ENCODE peak calls at places on chromosomes 5 and 9, in nine cellular contexts. T, N, J, B, H, M, C, L and X are unnamed samples.

GRCh38 chr5:33441241-33441844 is 578 bp downstream of the TARS1 start:
- DNase-seq in T (peak; percentile 21), N (no peak), J (peak; percentile 13), B (no peak), H (peak; percentile 70), M (peak; percentile 88), C (no peak), L (no peak), X (peak; percentile 64)

GRCh38 chr5:66223637-66224036 is 79.5 kb downstream of the SREK1 start:
- DNase-seq in T (no peak), N (no peak), J (no peak), B (no peak), H (no peak), M (peak; percentile 40), C (peak; percentile 49), L (no peak), X (peak; percentile 12)

GRCh38 chr5:14115323-14115895 is 27.7 kb upstream of the TRIO start:
- DNase-seq in T (no peak), N (no peak), J (no peak), B (no peak), H (no peak), M (no peak), C (no peak), L (no peak), X (no peak)

GRCh38 chr5:32531885-32532520 is 53.4 kb upstream of the SUB1 start:
- DNase-seq in T (peak; percentile 60), N (no peak), J (no peak), B (no peak), H (peak; percentile 82), M (no peak), C (no peak), L (no peak), X (no peak)

GRCh38 chr5:33440482-33441240 is at the start of gene TARS1:
- DNase-seq in T (peak; percentile 100), N (peak; percentile 97), J (peak; percentile 99), B (peak; percentile 99), H (peak; percentile 100), M (peak; percentile 100), C (peak; percentile 99), L (peak; percentile 81), X (peak; percentile 99)

GRCh38 chr9:969310-969692 is 7.2 kb upstream of the DMRT3 start:
- DNase-seq in T (no peak), N (no peak), J (no peak), B (no peak), H (no peak), M (no peak), C (no peak), L (no peak), X (no peak)

GRCh38 chr5:35153375-35153932 is 76.8 kb downstream of the PRLR start:
- DNase-seq in T (no peak), N (no peak), J (no peak), B (no peak), H (no peak), M (peak; percentile 13), C (no peak), L (no peak), X (no peak)

GRCh38 chr5:14082973-14083372 is 60.2 kb upstream of the TRIO start:
- DNase-seq in T (no peak), N (no peak), J (no peak), B (no peak), H (no peak), M (no peak), C (no peak), L (no peak), X (no peak)

GRCh38 chr5:38926121-38926520 is 80.3 kb downstream of the OSMR start:
- DNase-seq in T (no peak), N (no peak), J (no peak), B (no peak), H (no peak), M (no peak), C (no peak), L (no peak), X (no peak)

GRCh38 chr5:90185897-90186468 is 223.6 kb downstream of the CETN3 start:
- DNase-seq in T (no peak), N (no peak), J (no peak), B (no peak), H (no peak), M (no peak), C (no peak), L (no peak), X (no peak)

GRCh38 chr5:30540150-30540549 is 653.3 kb upstream of the CDH6 start:
- DNase-seq in T (no peak), N (no peak), J (no peak), B (no peak), H (no peak), M (no peak), C (no peak), L (no peak), X (no peak)

GRCh38 chr5:122515709-122516431 is 203.8 kb downstream of the SNCAIP start:
- DNase-seq in T (no peak), N (no peak), J (peak; percentile 61), B (peak; percentile 30), H (peak; percentile 56), M (peak; percentile 61), C (peak; percentile 28), L (peak; percentile 8), X (peak; percentile 68)

GRCh38 chr9:125376261-125377226 is 114.9 kb downstream of the GAPVD1 start:
- DNase-seq in T (no peak), N (no peak), J (peak; percentile 52), B (no peak), H (no peak), M (no peak), C (no peak), L (no peak), X (no peak)

DNA sequence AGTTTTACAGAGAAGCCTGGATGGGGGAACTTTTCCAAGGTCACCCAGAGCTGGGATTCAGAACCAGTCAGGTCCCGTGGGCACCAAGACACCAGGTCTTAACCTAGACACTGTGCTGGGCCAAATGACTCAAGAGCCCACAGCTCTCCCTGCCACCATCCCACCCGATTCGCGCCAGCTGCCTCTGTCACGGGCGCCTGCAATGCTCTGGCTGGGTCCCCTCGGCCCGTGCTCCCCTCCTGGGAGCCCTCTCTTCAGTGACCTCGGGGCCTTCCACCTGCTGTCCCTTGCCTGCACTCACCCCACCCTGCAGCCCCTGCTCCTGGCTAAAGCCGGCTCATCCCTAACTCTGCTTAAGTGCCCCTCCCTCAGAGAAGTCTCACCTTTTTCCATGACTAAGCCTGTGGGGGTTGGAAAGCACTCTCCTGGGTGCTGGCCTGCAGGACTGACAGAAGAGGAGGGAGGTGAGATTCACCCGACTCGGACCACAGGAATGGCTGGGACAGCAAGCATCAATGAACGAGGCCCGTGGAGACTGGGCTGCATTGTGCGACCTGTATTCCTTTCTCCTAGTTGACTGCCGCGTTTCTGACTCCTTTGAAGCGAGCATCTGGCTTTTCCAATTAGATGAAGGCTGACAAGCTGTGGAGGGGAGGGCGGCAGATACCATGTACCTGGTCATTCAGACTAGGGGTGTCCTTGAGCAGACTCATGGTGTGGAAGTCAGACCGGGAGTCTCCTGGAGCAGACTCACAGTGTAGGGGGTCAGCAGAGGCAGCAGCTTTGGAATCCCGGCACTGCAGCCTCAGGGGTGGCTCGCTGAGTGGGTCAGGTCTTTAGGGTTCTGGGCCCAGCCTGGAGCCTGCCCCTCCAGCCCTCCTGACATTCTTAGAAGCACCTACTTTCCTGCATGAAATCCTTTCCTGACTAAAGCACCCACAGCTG is 5.8 kb upstream of the IL4 start:
- DNase-seq in T (no peak), N (peak; percentile 67), J (no peak), B (no peak), H (no peak), M (no peak), C (no peak), L (no peak), X (no peak)
- TF ChIP-seq POLR2A in T (no peak), N (no peak), J (no peak), B (no peak), H (no peak), M (no peak), C (no peak), L (no peak), X (no peak)

DNA sequence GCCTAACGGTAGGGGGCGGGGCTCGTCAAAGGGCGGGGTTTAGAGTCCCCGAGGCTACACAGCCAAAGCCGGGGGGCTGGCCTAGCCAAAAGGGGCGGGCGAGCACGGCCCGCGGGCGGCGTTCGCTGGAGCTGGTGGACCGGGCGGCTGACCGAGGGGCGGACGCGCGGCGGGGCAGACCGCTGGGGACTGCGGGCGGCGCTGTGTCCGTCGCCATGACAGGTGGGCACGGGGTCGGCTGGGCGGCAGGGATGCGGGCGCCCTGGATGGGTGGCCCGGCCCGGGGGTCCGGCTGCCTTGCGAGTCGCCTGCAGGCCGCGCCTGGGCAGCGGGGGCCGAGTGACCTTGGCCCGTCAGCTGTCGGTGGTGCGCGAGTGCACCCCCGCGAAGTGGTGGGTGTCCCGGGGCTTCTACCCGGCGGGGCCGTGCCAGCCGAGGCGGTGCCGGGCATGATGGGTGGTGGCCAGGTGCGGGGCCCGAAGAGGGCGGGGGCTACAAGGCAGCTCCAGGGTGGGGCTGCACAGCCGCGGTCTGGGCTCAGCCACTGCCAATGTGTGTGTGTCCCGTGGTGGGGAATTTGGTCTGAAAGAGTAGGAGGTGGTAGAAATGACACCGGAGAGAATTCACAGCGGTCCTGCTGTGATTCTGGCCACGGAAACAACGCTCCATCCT is at the start of gene CARD19:
- DNase-seq in T (no peak), N (no peak), J (peak; percentile 57), B (peak; percentile 66), H (no peak), M (peak; percentile 48), C (peak; percentile 71), L (peak; percentile 50), X (peak; percentile 63)
- TF ChIP-seq POLR2A in T (peak; percentile 83), N (peak; percentile 98), J (peak; percentile 77), B (peak; percentile 94), H (peak; percentile 54), M (peak; percentile 50), C (peak; percentile 99), L (peak; percentile 71), X (no peak)

GRCh38 chr5:177086918-177087706 is 397 bp downstream of the FGFR4 start:
- DNase-seq in T (peak; percentile 19), N (peak; percentile 91), J (peak; percentile 93), B (no peak), H (peak; percentile 96), M (peak; percentile 65), C (no peak), L (peak; percentile 78), X (peak; percentile 67)
- TF ChIP-seq POLR2A in T (no peak), N (no peak), J (peak; percentile 85), B (no peak), H (peak; percentile 89), M (peak; percentile 18), C (peak; percentile 31), L (no peak), X (no peak)

GRCh38 chr9:78030553-78031270 is 899 bp downstream of the GNAQ start:
- DNase-seq in T (no peak), N (peak; percentile 89), J (peak; percentile 52), B (peak; percentile 50), H (no peak), M (peak; percentile 74), C (peak; percentile 52), L (peak; percentile 6), X (peak; percentile 80)

GRCh38 chr9:78031271-78031825 is at the start of gene GNAQ:
- DNase-seq in T (no peak), N (peak; percentile 85), J (peak; percentile 20), B (peak; percentile 47), H (no peak), M (peak; percentile 56), C (peak; percentile 45), L (peak; percentile 7), X (peak; percentile 85)

GRCh38 chr9:78032599-78033457 is 1.2 kb upstream of the GNAQ start:
- DNase-seq in T (no peak), N (no peak), J (no peak), B (no peak), H (no peak), M (peak; percentile 30), C (no peak), L (no peak), X (peak; percentile 49)

GRCh38 chr9:78033870-78034269 is 2.3 kb upstream of the GNAQ start:
- DNase-seq in T (no peak), N (no peak), J (no peak), B (no peak), H (no peak), M (no peak), C (no peak), L (no peak), X (no peak)

GRCh38 chr9:78031826-78032598 is 401 bp upstream of the GNAQ start:
- DNase-seq in T (no peak), N (peak; percentile 93), J (peak; percentile 95), B (peak; percentile 93), H (peak; percentile 82), M (peak; percentile 96), C (peak; percentile 91), L (peak; percentile 19), X (peak; percentile 88)
- TF ChIP-seq POLR2A in T (no peak), N (no peak), J (peak; percentile 72), B (no peak), H (peak; percentile 61), M (peak; percentile 48), C (peak; percentile 91), L (no peak), X (peak; percentile 90)